ENCODE peak calls at places on chromosomes 4 and X, in four cellular contexts. Y is foreskin keratinocyte; I is stimulated activated CD4-positive, alpha-beta T cell treated with anti-CD3 and anti-CD28 coated beads, Interleukin-2, amount 100 ng/mL, for 48 hours; G is pancreas. F is an unnamed sample.

GRCh38 chr4:7158081-7158750 is 34.1 kb upstream of the SORCS2 start:
- DNase-seq in Y (no peak), I (no peak), G (peak), F (no peak)

GRCh38 chr4:182307746-182308145 is 64.5 kb downstream of the TENM3 start:
- DNase-seq in Y (peak), I (no peak), G (peak), F (no peak)

GRCh38 chrX:38636949-38637819 is 75.8 kb downstream of the TSPAN7 start:
- DNase-seq in Y (no peak), I (no peak), G (peak), F (no peak)

GRCh38 chrX:30196322-30196721 is 19.0 kb upstream of the MAGEB2 start:
- DNase-seq in Y (peak), I (no peak), G (no peak), F (peak)

GRCh38 chrX:2226906-2227656 is 273.7 kb downstream of the DHRSX start:
- DNase-seq in Y (no peak), I (no peak), G (no peak), F (no peak)

GRCh38 chrX:133405498-133406180 is 9.7 kb downstream of the GPC4 start:
- DNase-seq in Y (no peak), I (no peak), G (no peak), F (no peak)

GRCh38 chr4:35166437-35166836 is 1077.9 kb downstream of the ARAP2 start:
- DNase-seq in Y (peak), I (no peak), G (no peak), F (no peak)

GRCh38 chr4:35993606-35994005 is 250.7 kb downstream of the ARAP2 start:
- DNase-seq in Y (no peak), I (no peak), G (no peak), F (no peak)

GRCh38 chr4:173243917-173244658 is 75.5 kb downstream of the GALNT7 start:
- DNase-seq in Y (no peak), I (no peak), G (no peak), F (no peak)

GRCh38 chr4:40719008-40719623 is 30.6 kb upstream of the NSUN7 start:
- DNase-seq in Y (peak), I (no peak), G (peak), F (peak)

GRCh38 chrX:2451456-2452316 is 49.1 kb downstream of the DHRSX start:
- DNase-seq in Y (peak), I (no peak), G (no peak), F (no peak)

GRCh38 chrX:49915352-49916222 is 6.8 kb upstream of the CLCN5 start:
- DNase-seq in Y (peak), I (peak), G (peak), F (peak)

GRCh38 chr4:55512922-55513571 is 33.7 kb downstream of the CLOCK start:
- DNase-seq in Y (no peak), I (no peak), G (no peak), F (no peak)

GRCh38 chr4:106809083-106809482 is 227.0 kb downstream of the DKK2 start:
- DNase-seq in Y (peak), I (no peak), G (no peak), F (peak)

GRCh38 chr4:84231539-84232055 is 267.5 kb downstream of the NKX6-1 start:
- DNase-seq in Y (no peak), I (no peak), G (no peak), F (no peak)

GRCh38 chr4:31069151-31069550 is 349.0 kb downstream of the PCDH7 start:
- DNase-seq in Y (no peak), I (no peak), G (no peak), F (no peak)

GRCh38 chr4:110636677-110637407 is 14.0 kb upstream of the PITX2 start:
- DNase-seq in Y (peak), I (no peak), G (no peak), F (no peak)

GRCh38 chr4:186669735-186670134 is 53.9 kb downstream of the FAT1 start:
- DNase-seq in Y (no peak), I (no peak), G (no peak), F (no peak)

GRCh38 chrX:123993326-123993725 is 31.8 kb downstream of the STAG2 start:
- DNase-seq in Y (peak), I (no peak), G (no peak), F (no peak)

GRCh38 chrX:93673056-93673868 is at the start of gene NAP1L3:
- DNase-seq in Y (peak), I (peak), G (peak), F (no peak)

GRCh38 chrX:12210921-12211320 is 72.6 kb downstream of the FRMPD4 start:
- DNase-seq in Y (peak), I (no peak), G (no peak), F (no peak)

GRCh38 chr4:40576651-40577480 is 52.8 kb downstream of the RBM47 start:
- DNase-seq in Y (peak), I (no peak), G (peak), F (peak)

GRCh38 chr4:23717528-23718248 is 172.2 kb downstream of the PPARGC1A start:
- DNase-seq in Y (peak), I (no peak), G (no peak), F (peak)

F was measured in T47D.